ENCODE peak calls at places on chromosomes 4 and X, in eight cellular contexts. X is cardiac fibroblast; N is lower lobe of right lung; B is left kidney; C is PC-9; Z is RKO; T is effector memory CD4-positive, alpha-beta T cell; L is putamen. G is an unnamed sample.

GRCh38 chr4:126924237-126924636 is 708.5 kb upstream of the INTU start:
- DNase-seq in X (no peak), N (no peak), B (no peak), C (no peak), Z (no peak), T (no peak), L (no peak), G (no peak)

GRCh38 chrX:153392642-153393321 is 8.4 kb downstream of the PNMA6E start:
- DNase-seq in X (no peak), N (no peak), B (no peak), C (no peak), Z (no peak), T (no peak), L (no peak), G (no peak)

GRCh38 chr4:130478406-130478805 is 1382.5 kb downstream of the C4orf33 start:
- DNase-seq in X (peak), N (no peak), B (no peak), C (no peak), Z (no peak), T (no peak), L (no peak), G (peak)

GRCh38 chrX:70172226-70172625 is 5.1 kb upstream of the DGAT2L6 start:
- DNase-seq in X (no peak), N (no peak), B (no peak), C (no peak), Z (no peak), T (no peak), L (no peak), G (no peak)

GRCh38 chr4:58301384-58301783 is 1191.2 kb upstream of the IGFBP7 start:
- DNase-seq in X (peak), N (no peak), B (peak), C (no peak), Z (no peak), T (no peak), L (no peak), G (no peak)

GRCh38 chrX:119573840-119574393 is 446 bp upstream of the UBE2A start:
- DNase-seq in X (peak), N (no peak), B (peak), C (peak), Z (peak), T (no peak), L (no peak), G (peak)

GRCh38 chrX:150566734-150567182 is 1.7 kb upstream of the MTM1 start:
- DNase-seq in X (no peak), N (no peak), B (no peak), C (no peak), Z (no peak), T (no peak), L (no peak), G (no peak)

GRCh38 chr4:88706574-88706973 is 8.9 kb upstream of the NAP1L5 start:
- DNase-seq in X (peak), N (no peak), B (peak), C (no peak), Z (peak), T (no peak), L (peak), G (peak)

GRCh38 chr4:2570551-2571222 is 34.2 kb downstream of the FAM193A start:
- DNase-seq in X (no peak), N (peak), B (peak), C (no peak), Z (no peak), T (no peak), L (no peak), G (no peak)

GRCh38 chr4:38785901-38786402 is 3.2 kb upstream of the TLR10 start:
- DNase-seq in X (no peak), N (peak), B (no peak), C (no peak), Z (no peak), T (no peak), L (peak), G (no peak)

GRCh38 chrX:4764888-4765287 is 1051.4 kb upstream of the PRKX start:
- DNase-seq in X (no peak), N (no peak), B (no peak), C (no peak), Z (peak), T (no peak), L (no peak), G (peak)

GRCh38 chr4:141503260-141503659 is 133.1 kb upstream of the IL15 start:
- DNase-seq in X (no peak), N (no peak), B (no peak), C (no peak), Z (no peak), T (no peak), L (no peak), G (no peak)

GRCh38 chrX:49172280-49172780 is 632 bp downstream of the PLP2 start:
- DNase-seq in X (peak), N (peak), B (peak), C (peak), Z (peak), T (peak), L (no peak), G (peak)

GRCh38 chrX:130058667-130059066 is 51.6 kb downstream of the ELF4 start:
- DNase-seq in X (no peak), N (no peak), B (no peak), C (no peak), Z (no peak), T (no peak), L (no peak), G (no peak)

GRCh38 chrX:12921886-12922599 is 15.6 kb downstream of the TLR8 start:
- DNase-seq in X (no peak), N (no peak), B (no peak), C (no peak), Z (no peak), T (no peak), L (no peak), G (peak)

GRCh38 chr4:47551682-47552081 is 66.6 kb downstream of the ATP10D start:
- DNase-seq in X (no peak), N (no peak), B (no peak), C (no peak), Z (peak), T (no peak), L (no peak), G (no peak)

GRCh38 chr4:19936471-19936870 is 315.2 kb upstream of the SLIT2 start:
- DNase-seq in X (peak), N (no peak), B (no peak), C (no peak), Z (no peak), T (no peak), L (no peak), G (peak)